ENCODE peak calls at places on chromosomes 4 and X, in eight cellular contexts. V is fibroblast of lung; T is NCI-H524 treated with DMSO at 0.1 percent for 48 hours; N is stimulated activated CD8-positive, alpha-beta memory T cell treated with anti-CD3 and anti-CD28 coated beads, Interleukin-15, amount 100 ng/mL, for 1 hour; G is T-cell; R is SW480; P is iris pigment epithelial cell; E is G401. Y is an unnamed sample.

GRCh38 chr4:69156913-69157312 is 57.6 kb downstream of the UGT2B11 start:
- DNase-seq in V (no peak), T (no peak), N (no peak), G (no peak), R (no peak), P (peak), E (no peak), Y (no peak)

GRCh38 chr4:76637704-76638361 is 202.8 kb downstream of the SHROOM3 start:
- DNase-seq in V (no peak), T (no peak), N (no peak), G (no peak), R (no peak), P (no peak), E (no peak), Y (no peak)

GRCh38 chr4:113575391-113575790 is 186.1 kb downstream of the CAMK2D start:
- DNase-seq in V (peak), T (no peak), N (no peak), G (no peak), R (no peak), P (peak), E (peak), Y (no peak)

GRCh38 chrX:16822723-16823122 is 36.5 kb downstream of the TXLNG start:
- DNase-seq in V (no peak), T (no peak), N (no peak), G (no peak), R (no peak), P (peak), E (no peak), Y (no peak)

GRCh38 chrX:118974088-118974907 is at the start of gene LONRF3:
- DNase-seq in V (peak), T (peak), N (peak), G (peak), R (peak), P (peak), E (peak), Y (no peak)

GRCh38 chr4:41144812-41145211 is 69.5 kb downstream of the APBB2 start:
- DNase-seq in V (no peak), T (no peak), N (no peak), G (no peak), R (peak), P (no peak), E (no peak), Y (no peak)

GRCh38 chr4:12712648-12713339 is 771.3 kb downstream of the RAB28 start:
- DNase-seq in V (no peak), T (no peak), N (no peak), G (no peak), R (no peak), P (no peak), E (no peak), Y (no peak)

GRCh38 chrX:39158801-39159657 is 357.8 kb downstream of the MID1IP1 start:
- DNase-seq in V (peak), T (peak), N (no peak), G (no peak), R (peak), P (peak), E (no peak), Y (no peak)